ENCODE peak calls at places on chromosome 11, in nine cellular contexts. J is cardiac muscle cell; U is stomach; W is HCT116; F is mucosa of descending colon; R is upper lobe of right lung; B is CD4-positive, alpha-beta memory T cell; N is H9; E is SJSA1. I is an unnamed sample.

GRCh38 chr11:109121173-109121938 is 300.6 kb upstream of the C11orf87 start:
- DNase-seq in J (no peak), U (no peak), W (no peak), F (no peak), R (no peak), B (no peak), N (no peak), E (no peak), I (no peak)

GRCh38 chr11:65590240-65590738 is 5.3 kb downstream of the KCNK7 start:
- DNase-seq in J (peak; percentile 50), U (no peak), W (no peak), F (no peak), R (no peak), B (no peak), N (no peak), E (no peak), I (no peak)

GRCh38 chr11:126640186-126640585 is 284.7 kb downstream of the ST3GAL4 start:
- DNase-seq in J (no peak), U (no peak), W (no peak), F (no peak), R (no peak), B (no peak), N (no peak), E (no peak), I (no peak)

GRCh38 chr11:12079726-12080556 is 30.4 kb upstream of the MICAL2 start:
- DNase-seq in J (peak; percentile 93), U (peak; percentile 50), W (peak; percentile 79), F (peak; percentile 46), R (peak; percentile 70), B (no peak), N (no peak), E (peak; percentile 95), I (peak; percentile 72)

GRCh38 chr11:133343951-133344350 is 188.3 kb downstream of the OPCML start:
- DNase-seq in J (no peak), U (no peak), W (no peak), F (no peak), R (no peak), B (no peak), N (no peak), E (no peak), I (no peak)

GRCh38 chr11:4118107-4118506 is 23.5 kb downstream of the RRM1 start:
- DNase-seq in J (peak; percentile 48), U (no peak), W (no peak), F (no peak), R (no peak), B (no peak), N (no peak), E (no peak), I (no peak)

GRCh38 chr11:76119032-76119431 is 87.3 kb downstream of the WNT11 start:
- DNase-seq in J (no peak), U (no peak), W (no peak), F (peak; percentile 28), R (no peak), B (no peak), N (no peak), E (no peak), I (no peak)

GRCh38 chr11:16862733-16863132 is 124.3 kb downstream of the C11orf58 start:
- DNase-seq in J (no peak), U (no peak), W (no peak), F (no peak), R (no peak), B (no peak), N (no peak), E (no peak), I (no peak)

GRCh38 chr11:69344570-69345145 is 50.7 kb downstream of the MYEOV start:
- DNase-seq in J (no peak), U (no peak), W (no peak), F (no peak), R (peak; percentile 9), B (no peak), N (peak; percentile 2), E (no peak), I (no peak)

GRCh38 chr11:129657866-129658557 is 157.6 kb upstream of the TMEM45B start:
- DNase-seq in J (no peak), U (no peak), W (no peak), F (no peak), R (no peak), B (no peak), N (no peak), E (no peak), I (no peak)

GRCh38 chr11:67656278-67656922 is 5.9 kb upstream of the ACY3 start:
- DNase-seq in J (no peak), U (no peak), W (no peak), F (no peak), R (no peak), B (no peak), N (no peak), E (no peak), I (no peak)

DNA sequence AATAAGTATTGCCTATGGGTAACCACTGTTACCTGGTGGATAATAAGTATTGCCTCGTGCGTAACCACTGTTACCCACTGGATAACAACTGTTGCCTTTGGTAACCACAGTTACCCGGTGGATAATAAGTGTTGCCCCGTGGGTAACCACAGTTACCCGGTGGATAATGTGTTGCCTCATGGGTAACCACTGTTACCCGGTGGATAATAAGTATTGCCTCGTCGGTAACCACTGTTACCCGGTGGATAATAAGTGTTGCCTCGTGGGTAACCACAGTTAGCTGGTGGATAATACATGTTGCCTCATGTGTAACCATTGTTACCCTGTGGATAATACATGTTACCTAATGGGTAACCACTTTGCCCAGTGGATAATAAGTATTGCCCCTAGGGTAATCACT is 9.8 kb upstream of the NXPE4 start:
- DNase-seq in J (no peak), U (no peak), W (no peak), F (no peak), R (no peak), B (no peak), N (no peak), E (no peak), I (no peak)
- H3K9me3 ChIP-seq in J (peaks cover 3% of the 10 kb centered on the region), U (no peaks in the 10 kb centered on the region), W (no peaks in the 10 kb centered on the region), F (peaks cover 11% of the 10 kb centered on the region), R (no peaks in the 10 kb centered on the region), B (no peaks in the 10 kb centered on the region), N (no peaks in the 10 kb centered on the region), E (no peaks in the 10 kb centered on the region), I (no peaks in the 10 kb centered on the region)

DNA sequence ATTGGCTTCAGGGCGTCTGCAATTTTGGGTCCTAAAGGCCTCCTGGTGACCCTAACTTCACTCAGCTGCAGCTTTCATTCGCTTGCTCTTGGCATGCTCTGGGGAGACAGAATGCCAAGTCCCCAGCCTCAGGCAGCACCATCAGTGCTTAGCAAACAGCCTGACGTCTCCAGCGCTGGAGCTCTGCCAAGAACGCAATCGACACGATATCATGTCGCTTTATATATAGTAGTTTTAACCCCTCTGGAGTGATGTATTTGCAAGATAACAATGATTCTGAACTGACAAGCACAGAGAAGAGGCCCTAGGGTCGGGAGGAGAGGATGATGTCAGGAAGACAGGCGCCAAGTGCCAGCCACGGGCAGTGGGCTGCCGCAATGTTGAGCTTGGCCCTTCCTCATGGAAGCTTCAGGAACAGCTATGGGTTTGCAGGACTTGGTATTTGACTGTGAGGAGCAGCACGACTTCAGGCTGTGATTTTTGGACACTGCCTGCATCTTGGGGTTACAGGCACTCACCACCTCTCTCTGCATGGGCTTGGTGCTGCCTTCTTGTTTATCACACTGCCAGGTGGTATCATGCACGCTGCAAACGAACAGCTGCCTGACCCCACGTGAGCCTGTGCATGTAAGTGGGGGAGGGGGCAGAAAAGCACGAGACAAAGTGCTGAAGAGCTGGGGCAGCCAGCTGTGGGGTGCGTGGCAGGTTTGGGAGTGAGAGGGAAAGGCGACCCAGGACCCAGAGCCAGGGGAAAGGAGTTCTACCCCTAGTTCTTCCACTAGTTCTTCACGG is 26.1 kb downstream of the B3GAT1 start:
- DNase-seq in J (no peak), U (peak; percentile 80), W (no peak), F (no peak), R (no peak), B (no peak), N (no peak), E (no peak), I (no peak)
- H3K9me3 ChIP-seq in J (no peaks in the 10 kb centered on the region), U (no peaks in the 10 kb centered on the region), W (no peaks in the 10 kb centered on the region), F (no peaks in the 10 kb centered on the region), R (no peaks in the 10 kb centered on the region), B (no peaks in the 10 kb centered on the region), N (no peaks in the 10 kb centered on the region), E (no peaks in the 10 kb centered on the region), I (no peaks in the 10 kb centered on the region)

GRCh38 chr11:55572548-55572947 is 620 bp downstream of the OR4C16 start:
- DNase-seq in J (no peak), U (no peak), W (no peak), F (no peak), R (no peak), B (no peak), N (no peak), E (no peak), I (no peak)
- H3K9me3 ChIP-seq in J (peaks cover 5% of the 10 kb centered on the region), U (peaks cover 7% of the 10 kb centered on the region), W (peaks cover 30% of the 10 kb centered on the region), F (peaks cover 56% of the 10 kb centered on the region), R (peaks cover 11% of the 10 kb centered on the region), B (no peaks in the 10 kb centered on the region), N (peaks cover 74% of the 10 kb centered on the region), E (no peaks in the 10 kb centered on the region), I (no peaks in the 10 kb centered on the region)

GRCh38 chr11:118295199-118295598 is 9.3 kb upstream of the CD3E start:
- DNase-seq in J (no peak), U (no peak), W (no peak), F (no peak), R (no peak), B (no peak), N (peak; percentile 45), E (no peak), I (no peak)

GRCh38 chr11:118291453-118291852 is 13.1 kb upstream of the CD3E start:
- DNase-seq in J (peak; percentile 13), U (no peak), W (no peak), F (no peak), R (no peak), B (no peak), N (no peak), E (no peak), I (no peak)

GRCh38 chr11:118290923-118291322 is 13.6 kb upstream of the CD3E start:
- DNase-seq in J (peak; percentile 31), U (peak; percentile 45), W (peak; percentile 51), F (peak; percentile 82), R (no peak), B (peak; percentile 49), N (peak; percentile 45), E (no peak), I (peak; percentile 33)

GRCh38 chr11:118295834-118296454 is 8.6 kb upstream of the CD3E start:
- DNase-seq in J (peak; percentile 41), U (peak; percentile 55), W (peak; percentile 43), F (peak; percentile 76), R (no peak), B (peak; percentile 46), N (no peak), E (no peak), I (no peak)

GRCh38 chr11:118294053-118294452 is 10.5 kb upstream of the CD3E start:
- DNase-seq in J (no peak), U (no peak), W (no peak), F (no peak), R (no peak), B (no peak), N (no peak), E (no peak), I (no peak)
- H3K9me3 ChIP-seq in J (no peaks in the 10 kb centered on the region), U (no peaks in the 10 kb centered on the region), W (no peaks in the 10 kb centered on the region), F (no peaks in the 10 kb centered on the region), R (no peaks in the 10 kb centered on the region), B (no peaks in the 10 kb centered on the region), N (no peaks in the 10 kb centered on the region), E (no peaks in the 10 kb centered on the region), I (no peaks in the 10 kb centered on the region)

DNA sequence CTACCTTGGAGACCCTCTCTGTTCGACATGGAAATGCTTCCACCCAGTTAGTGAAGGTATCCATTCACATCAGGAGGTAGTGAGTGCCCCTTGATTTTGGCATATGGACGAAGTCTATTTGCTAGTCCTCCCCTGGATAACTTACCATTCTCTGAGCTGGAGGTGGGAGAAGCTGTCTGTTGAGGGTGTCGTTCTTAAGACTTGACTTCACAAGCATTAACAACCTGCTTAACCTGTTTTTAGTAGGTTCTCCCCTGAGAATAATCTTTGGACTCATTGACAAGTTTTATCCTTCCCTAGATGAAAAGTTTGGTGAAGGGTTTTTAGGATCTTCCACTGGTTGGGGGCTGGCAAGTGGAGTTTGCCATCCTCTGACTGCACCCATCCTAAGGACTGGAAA is 1053.8 kb upstream of the CNTN5 start:
- DNase-seq in J (no peak), U (no peak), W (no peak), F (no peak), R (no peak), B (no peak), N (no peak), E (no peak), I (no peak)
- H3K9me3 ChIP-seq in J (no peaks in the 10 kb centered on the region), U (no peaks in the 10 kb centered on the region), W (peaks cover 4% of the 10 kb centered on the region), F (peaks cover 25% of the 10 kb centered on the region), R (no peaks in the 10 kb centered on the region), B (no peaks in the 10 kb centered on the region), N (no peaks in the 10 kb centered on the region), E (no peaks in the 10 kb centered on the region), I (peaks cover 12% of the 10 kb centered on the region)

I was measured in left lung.